ENCODE peak calls at places on chromosomes 7 and 10, in eight cellular contexts. T is CD4-positive, alpha-beta memory T cell; G is kidney glomerular epithelial cell; C is HFFc6; M is kidney; S is cerebellum; Y is NCI-H345; Z is epithelial cell of prostate. P is an unnamed sample.
A peak's percentile ranks its signal among the peaks of the same experiment; 100 is the strongest.

GRCh38 chr10:97099089-97099488 is 86.7 kb downstream of the SLIT1 start:
- DNase-seq in T (no peak), G (no peak), C (no peak), M (no peak), S (no peak), Y (no peak), Z (no peak), P (no peak)

GRCh38 chr10:126921974-126922525 is 16.8 kb downstream of the DOCK1 start:
- DNase-seq in T (no peak), G (no peak), C (peak; percentile 83), M (no peak), S (no peak), Y (no peak), Z (no peak), P (no peak)

GRCh38 chr10:73859441-73860049 is 14.8 kb downstream of the CAMK2G start:
- DNase-seq in T (peak; percentile 48), G (no peak), C (no peak), M (no peak), S (no peak), Y (no peak), Z (no peak), P (peak; percentile 67)

GRCh38 chr7:148394582-148394981 is 196.0 kb upstream of the C7orf33 start:
- DNase-seq in T (no peak), G (no peak), C (no peak), M (no peak), S (no peak), Y (no peak), Z (no peak), P (no peak)

GRCh38 chr7:69365588-69366241 is 232.6 kb upstream of the AUTS2 start:
- DNase-seq in T (no peak), G (peak; percentile 1), C (no peak), M (no peak), S (no peak), Y (peak; percentile 61), Z (no peak), P (no peak)

GRCh38 chr10:125989791-125990190 is 93.4 kb downstream of the FANK1 start:
- DNase-seq in T (no peak), G (no peak), C (no peak), M (no peak), S (no peak), Y (no peak), Z (no peak), P (no peak)

GRCh38 chr10:124221356-124222297 is 128.2 kb upstream of the CHST15 start:
- DNase-seq in T (no peak), G (peak; percentile 6), C (no peak), M (peak; percentile 18), S (no peak), Y (no peak), Z (no peak), P (no peak)

GRCh38 chr10:117987242-117987909 is 59.4 kb downstream of the RAB11FIP2 start:
- DNase-seq in T (no peak), G (no peak), C (no peak), M (no peak), S (no peak), Y (no peak), Z (no peak), P (no peak)

GRCh38 chr7:3068568-3068967 is 24.9 kb upstream of the CARD11 start:
- DNase-seq in T (no peak), G (no peak), C (no peak), M (no peak), S (no peak), Y (no peak), Z (no peak), P (no peak)

GRCh38 chr7:45088821-45089313 is at the start of gene NACAD:
- DNase-seq in T (no peak), G (peak; percentile 13), C (no peak), M (no peak), S (peak; percentile 93), Y (peak; percentile 70), Z (no peak), P (peak; percentile 66)

GRCh38 chr10:131860806-131861440 is 39.9 kb upstream of the PPP2R2D start:
- DNase-seq in T (no peak), G (no peak), C (no peak), M (peak; percentile 21), S (no peak), Y (no peak), Z (no peak), P (no peak)

GRCh38 chr10:92857904-92858514 is 9.7 kb downstream of the EXOC6 start:
- DNase-seq in T (no peak), G (no peak), C (no peak), M (no peak), S (no peak), Y (no peak), Z (no peak), P (no peak)

GRCh38 chr10:43292745-43293676 is 26.1 kb upstream of the RASGEF1A start:
- DNase-seq in T (no peak), G (peak; percentile 21), C (peak; percentile 23), M (peak; percentile 78), S (peak; percentile 65), Y (peak; percentile 48), Z (no peak), P (no peak)

GRCh38 chr7:73831656-73832579 is 1.1 kb downstream of the CLDN4 start:
- DNase-seq in T (no peak), G (no peak), C (no peak), M (peak; percentile 94), S (no peak), Y (peak; percentile 89), Z (no peak), P (no peak)

GRCh38 chr7:140060788-140061606 is 1.8 kb downstream of the PARP12 start:
- DNase-seq in T (no peak), G (no peak), C (no peak), M (no peak), S (no peak), Y (peak; percentile 58), Z (no peak), P (no peak)

GRCh38 chr10:31261502-31262311 is 57.3 kb upstream of the ZEB1 start:
- DNase-seq in T (no peak), G (peak; percentile 7), C (peak; percentile 90), M (no peak), S (no peak), Y (no peak), Z (no peak), P (no peak)

GRCh38 chr7:80346704-80347103 is 165.2 kb downstream of the GNAT3 start:
- DNase-seq in T (no peak), G (peak; percentile 25), C (peak; percentile 32), M (no peak), S (no peak), Y (no peak), Z (peak; percentile 93), P (no peak)

GRCh38 chr10:94293344-94293743 is 69.4 kb downstream of the NOC3L start:
- DNase-seq in T (no peak), G (no peak), C (no peak), M (no peak), S (no peak), Y (no peak), Z (no peak), P (no peak)

GRCh38 chr7:96205665-96206064 is 116.2 kb downstream of the SLC25A13 start:
- DNase-seq in T (no peak), G (no peak), C (no peak), M (no peak), S (no peak), Y (no peak), Z (no peak), P (no peak)

GRCh38 chr10:575312-576129 is 113.9 kb downstream of the DIP2C start:
- DNase-seq in T (no peak), G (no peak), C (no peak), M (no peak), S (no peak), Y (no peak), Z (no peak), P (no peak)

GRCh38 chr10:91590142-91590903 is 42.5 kb downstream of the PPP1R3C start:
- DNase-seq in T (no peak), G (no peak), C (peak; percentile 88), M (peak; percentile 79), S (no peak), Y (no peak), Z (no peak), P (no peak)

GRCh38 chr7:24741691-24742639 is 15.3 kb downstream of the GSDME start:
- DNase-seq in T (no peak), G (peak; percentile 81), C (peak; percentile 95), M (no peak), S (no peak), Y (no peak), Z (peak; percentile 81), P (no peak)

GRCh38 chr7:157472311-157473050 is 135.7 kb downstream of the DNAJB6 start:
- DNase-seq in T (no peak), G (no peak), C (no peak), M (no peak), S (no peak), Y (no peak), Z (no peak), P (no peak)

GRCh38 chr10:47406870-47407648 is 23.0 kb upstream of the ZNF488 start:
- DNase-seq in T (no peak), G (peak; percentile 81), C (peak; percentile 88), M (peak; percentile 64), S (no peak), Y (no peak), Z (peak; percentile 86), P (no peak)

GRCh38 chr7:49850921-49851613 is 77.6 kb downstream of the VWC2 start:
- DNase-seq in T (no peak), G (no peak), C (no peak), M (no peak), S (no peak), Y (no peak), Z (no peak), P (no peak)

GRCh38 chr10:27568196-27569175 is 64.4 kb downstream of the RAB18 start:
- DNase-seq in T (peak; percentile 5), G (no peak), C (no peak), M (no peak), S (no peak), Y (no peak), Z (no peak), P (no peak)

GRCh38 chr10:112275512-112276245 is 7.5 kb upstream of the TECTB start:
- DNase-seq in T (no peak), G (no peak), C (no peak), M (no peak), S (no peak), Y (no peak), Z (no peak), P (no peak)

GRCh38 chr7:99624487-99624886 is 7.7 kb downstream of the ZSCAN25 start:
- DNase-seq in T (peak; percentile 74), G (no peak), C (no peak), M (no peak), S (no peak), Y (no peak), Z (no peak), P (peak; percentile 69)

GRCh38 chr10:110643670-110644597 is at the start of gene RBM20:
- DNase-seq in T (peak; percentile 14), G (no peak), C (no peak), M (peak; percentile 71), S (no peak), Y (no peak), Z (no peak), P (no peak)

GRCh38 chr10:6343321-6344010 is 140.7 kb downstream of the PFKFB3 start:
- DNase-seq in T (no peak), G (no peak), C (no peak), M (no peak), S (no peak), Y (no peak), Z (no peak), P (no peak)

P was measured in CD8-positive, alpha-beta memory T cell.